ENCODE peak calls at places on chromosomes 2 and 18, in ten cellular contexts. T is A549; Z is brain microvascular endothelial cell; F is body of pancreas; A is ascending aorta; N is cardiac muscle cell; U is CD8-positive, alpha-beta memory T cell; Q is HepG2; D is H7; C is astrocyte of the spinal cord. I is an unnamed sample.

GRCh38 chr2:221571391-221572179 is 519 bp downstream of the EPHA4 start:
- DNase-seq in T (peak; percentile 12), Z (peak; percentile 32), F (peak; percentile 31), A (no peak), N (peak; percentile 53), U (no peak), Q (no peak), D (peak; percentile 67), C (peak; percentile 45), I (peak; percentile 24)

GRCh38 chr18:34002130-34002529 is 222.6 kb downstream of the NOL4 start:
- DNase-seq in T (no peak), Z (no peak), F (no peak), A (no peak), N (no peak), U (no peak), Q (no peak), D (no peak), C (no peak), I (no peak)

GRCh38 chr18:21682276-21683051 is 22.1 kb downstream of the ABHD3 start:
- DNase-seq in T (no peak), Z (no peak), F (no peak), A (no peak), N (peak; percentile 83), U (no peak), Q (no peak), D (peak; percentile 24), C (peak; percentile 72), I (no peak)

GRCh38 chr2:55961318-55961911 is 37.8 kb upstream of the EFEMP1 start:
- DNase-seq in T (peak; percentile 43), Z (peak; percentile 47), F (no peak), A (no peak), N (peak; percentile 78), U (no peak), Q (peak; percentile 44), D (peak; percentile 27), C (peak; percentile 77), I (peak; percentile 18)

GRCh38 chr2:110852541-110853263 is 120.3 kb downstream of the ACOXL start:
- DNase-seq in T (no peak), Z (no peak), F (no peak), A (no peak), N (no peak), U (peak; percentile 69), Q (no peak), D (no peak), C (no peak), I (no peak)

GRCh38 chr2:150585221-150585971 is 97.9 kb upstream of the RND3 start:
- DNase-seq in T (no peak), Z (no peak), F (no peak), A (no peak), N (no peak), U (no peak), Q (no peak), D (no peak), C (no peak), I (no peak)

GRCh38 chr18:41992698-41993097 is 37.7 kb downstream of the PIK3C3 start:
- DNase-seq in T (no peak), Z (no peak), F (no peak), A (no peak), N (no peak), U (no peak), Q (no peak), D (no peak), C (no peak), I (no peak)

GRCh38 chr2:181318504-181319280 is 138.5 kb upstream of the ITGA4 start:
- DNase-seq in T (no peak), Z (no peak), F (no peak), A (no peak), N (no peak), U (no peak), Q (no peak), D (no peak), C (no peak), I (no peak)

GRCh38 chr2:233693963-233694362 is 1.3 kb downstream of the UGT1A6 start:
- DNase-seq in T (no peak), Z (no peak), F (no peak), A (no peak), N (no peak), U (no peak), Q (no peak), D (no peak), C (no peak), I (no peak)
- H3K4me3 ChIP-seq in T (no peak overlapping the region), Z (no peak overlapping the region), F (no peak overlapping the region), A (no peak overlapping the region), N (no peak overlapping the region), U (no peak overlapping the region), Q (no peak overlapping the region), D (no peak overlapping the region), C (no peak overlapping the region), I (no peak overlapping the region)

GRCh38 chr2:25419678-25420242 is 78.0 kb upstream of the DNMT3A start:
- DNase-seq in T (no peak), Z (no peak), F (no peak), A (no peak), N (no peak), U (no peak), Q (no peak), D (no peak), C (no peak), I (no peak)

GRCh38 chr2:25417715-25418369 is 76.1 kb upstream of the DNMT3A start:
- DNase-seq in T (no peak), Z (no peak), F (no peak), A (no peak), N (no peak), U (no peak), Q (no peak), D (no peak), C (no peak), I (no peak)

GRCh38 chr2:25421289-25421688 is 79.6 kb upstream of the DNMT3A start:
- DNase-seq in T (no peak), Z (no peak), F (no peak), A (no peak), N (no peak), U (no peak), Q (no peak), D (no peak), C (no peak), I (no peak)

GRCh38 chr2:25420820-25421237 is 79.1 kb upstream of the DNMT3A start:
- DNase-seq in T (no peak), Z (no peak), F (no peak), A (no peak), N (no peak), U (no peak), Q (no peak), D (no peak), C (no peak), I (no peak)

DNA sequence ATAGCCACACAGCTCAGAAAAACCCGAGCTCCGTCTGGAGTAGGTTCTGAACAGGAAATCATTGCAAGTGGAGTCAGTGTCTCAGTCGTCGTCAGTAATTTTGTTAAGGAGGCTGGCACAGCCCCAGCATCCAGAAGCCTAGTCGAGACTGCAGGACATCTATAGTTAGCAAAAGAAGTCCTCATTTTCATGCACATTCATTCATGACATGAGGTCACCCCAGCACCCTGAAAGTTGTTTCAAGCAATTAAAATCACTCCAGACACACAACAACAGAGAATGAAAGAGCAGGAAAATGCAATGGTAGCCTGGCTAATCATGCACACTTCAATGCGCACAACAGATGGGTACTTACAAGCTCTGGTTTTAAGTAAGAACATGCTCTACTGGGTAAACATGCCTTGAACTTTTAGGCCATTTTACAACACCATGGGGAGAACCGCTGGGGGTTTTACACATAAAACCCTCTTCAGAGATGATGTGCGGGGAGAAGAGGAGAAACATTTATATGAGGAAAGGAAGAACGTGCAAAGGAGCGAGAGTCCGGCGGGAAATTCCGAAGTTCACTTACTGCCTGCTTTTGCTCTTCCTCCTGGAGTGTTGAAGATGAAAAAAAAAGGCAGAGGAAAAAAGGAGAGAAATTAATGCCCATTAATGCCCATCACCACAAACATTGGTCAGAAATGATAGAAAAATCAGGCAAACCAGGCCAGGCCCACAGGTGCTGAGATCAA is 77.4 kb upstream of the DNMT3A start:
- DNase-seq in T (no peak), Z (peak; percentile 1), F (no peak), A (no peak), N (peak; percentile 31), U (no peak), Q (no peak), D (no peak), C (no peak), I (no peak)
- H3K4me3 ChIP-seq in T (no peak overlapping the region), Z (no peak overlapping the region), F (no peak overlapping the region), A (no peak overlapping the region), N (no peak overlapping the region), U (no peak overlapping the region), Q (no peak overlapping the region), D (no peak overlapping the region), C (no peak overlapping the region), I (no peak overlapping the region)

GRCh38 chr2:60741588-60741987 is 14.5 kb upstream of the PAPOLG start:
- DNase-seq in T (no peak), Z (no peak), F (no peak), A (no peak), N (peak; percentile 61), U (no peak), Q (no peak), D (no peak), C (no peak), I (no peak)

GRCh38 chr2:60745330-60745729 is 10.7 kb upstream of the PAPOLG start:
- DNase-seq in T (no peak), Z (no peak), F (no peak), A (no peak), N (no peak), U (no peak), Q (no peak), D (no peak), C (no peak), I (no peak)

GRCh38 chr2:60746318-60746717 is 9.8 kb upstream of the PAPOLG start:
- DNase-seq in T (no peak), Z (no peak), F (no peak), A (no peak), N (no peak), U (no peak), Q (no peak), D (no peak), C (no peak), I (no peak)

GRCh38 chr2:60742419-60742818 is 13.6 kb upstream of the PAPOLG start:
- DNase-seq in T (no peak), Z (no peak), F (no peak), A (no peak), N (no peak), U (no peak), Q (no peak), D (peak; percentile 26), C (no peak), I (no peak)

GRCh38 chr2:60745761-60746160 is 10.3 kb upstream of the PAPOLG start:
- DNase-seq in T (no peak), Z (no peak), F (no peak), A (no peak), N (no peak), U (no peak), Q (no peak), D (no peak), C (no peak), I (no peak)
- H3K4me3 ChIP-seq in T (no peak overlapping the region), Z (no peak overlapping the region), F (no peak overlapping the region), A (no peak overlapping the region), N (no peak overlapping the region), U (no peak overlapping the region), Q (no peak overlapping the region), D (no peak overlapping the region), C (no peak overlapping the region), I (no peak overlapping the region)

DNA sequence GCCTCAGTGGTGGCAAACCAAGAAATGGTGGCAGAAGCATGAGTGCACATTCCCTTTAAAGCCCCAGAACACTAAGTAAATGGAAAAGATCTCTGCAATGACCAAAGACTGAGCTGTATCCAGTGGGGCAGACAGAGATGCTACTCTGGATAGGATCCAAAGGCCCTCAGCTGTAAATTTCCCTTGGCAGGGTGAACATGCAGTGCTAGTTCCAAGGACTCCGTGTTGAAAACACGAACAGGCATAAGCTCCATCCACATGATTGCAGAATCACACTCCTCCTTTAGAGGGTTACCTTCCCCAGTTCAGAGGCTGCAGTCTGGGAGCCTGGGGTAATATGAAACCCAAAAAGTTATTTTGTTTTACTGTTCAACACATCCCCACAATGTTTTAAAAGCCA is 98.6 kb upstream of the KLF7 start:
- DNase-seq in T (no peak), Z (no peak), F (no peak), A (no peak), N (no peak), U (no peak), Q (no peak), D (no peak), C (no peak), I (no peak)
- H3K4me3 ChIP-seq in T (no peak overlapping the region), Z (no peak overlapping the region), F (no peak overlapping the region), A (no peak overlapping the region), N (no peak overlapping the region), U (no peak overlapping the region), Q (no peak overlapping the region), D (no peak overlapping the region), C (no peak overlapping the region), I (no peak overlapping the region)

I was measured in WERI-Rb-1.